ENCODE peak calls at places on chromosome 20, in nine cellular contexts. V is tibial nerve, Z is esophagus squamous epithelium, C is uterus, Q is A549, D is endothelial cell of umbilical vein, Y is sigmoid colon, M is IMR-90, U is NB4. A is an unnamed sample.

GRCh38 chr20:21574443-21574842 is 60.6 kb upstream of the NKX2-2 start:
- DNase-seq in V (no peak), Z (no peak), C (no peak), Q (no peak), D (no peak), Y (no peak), M (no peak), U (no peak), A (no peak)

GRCh38 chr20:35702051-35702823 is 3.0 kb downstream of the ROMO1 start:
- DNase-seq in V (no peak), Z (no peak), C (no peak), Q (no peak), D (no peak), Y (peak), M (peak), U (no peak), A (no peak)

GRCh38 chr20:60993647-60994046 is 258.4 kb upstream of the CDH4 start:
- DNase-seq in V (no peak), Z (no peak), C (no peak), Q (peak), D (no peak), Y (no peak), M (peak), U (peak), A (no peak)

GRCh38 chr20:24721891-24722530 is 227.1 kb upstream of the CST7 start:
- DNase-seq in V (no peak), Z (no peak), C (no peak), Q (no peak), D (no peak), Y (no peak), M (no peak), U (no peak), A (no peak)

GRCh38 chr20:48521121-48521520 is 306.7 kb downstream of the PREX1 start:
- DNase-seq in V (no peak), Z (no peak), C (no peak), Q (no peak), D (no peak), Y (no peak), M (no peak), U (no peak), A (no peak)

GRCh38 chr20:48049631-48050030 is 264.4 kb upstream of the SULF2 start:
- DNase-seq in V (no peak), Z (no peak), C (no peak), Q (no peak), D (peak), Y (no peak), M (no peak), U (no peak), A (no peak)

GRCh38 chr20:22386300-22386623 is 198.1 kb downstream of the FOXA2 start:
- DNase-seq in V (no peak), Z (no peak), C (no peak), Q (no peak), D (no peak), Y (no peak), M (no peak), U (no peak), A (no peak)

GRCh38 chr20:35342154-35342769 is 50.0 kb upstream of the FAM83C start:
- DNase-seq in V (no peak), Z (no peak), C (no peak), Q (no peak), D (peak), Y (no peak), M (no peak), U (peak), A (no peak)

GRCh38 chr20:13852321-13852720 is 67.5 kb downstream of the NDUFAF5 start:
- DNase-seq in V (no peak), Z (no peak), C (no peak), Q (no peak), D (no peak), Y (no peak), M (no peak), U (no peak), A (no peak)

GRCh38 chr20:25294459-25295385 is 46.8 kb downstream of the PYGB start:
- DNase-seq in V (no peak), Z (no peak), C (peak), Q (peak), D (peak), Y (no peak), M (peak), U (peak), A (no peak)

GRCh38 chr20:55830124-55830828 is 175.0 kb downstream of the CBLN4 start:
- DNase-seq in V (no peak), Z (no peak), C (no peak), Q (no peak), D (no peak), Y (no peak), M (no peak), U (no peak), A (no peak)

GRCh38 chr20:46400253-46400652 is 6.2 kb downstream of the ELMO2 start:
- DNase-seq in V (peak), Z (no peak), C (peak), Q (no peak), D (peak), Y (peak), M (peak), U (peak), A (no peak)

GRCh38 chr20:50153500-50154377 is at the start of gene PEDS1:
- DNase-seq in V (peak), Z (peak), C (peak), Q (peak), D (peak), Y (peak), M (peak), U (peak), A (peak)

GRCh38 chr20:58842276-58842675 is 8.4 kb downstream of the GNAS-AS1 start:
- DNase-seq in V (no peak), Z (no peak), C (no peak), Q (no peak), D (no peak), Y (no peak), M (no peak), U (no peak), A (no peak)

GRCh38 chr20:64161595-64162238 is 2.5 kb upstream of the MYT1 start:
- DNase-seq in V (no peak), Z (no peak), C (no peak), Q (peak), D (peak), Y (no peak), M (peak), U (peak), A (no peak)

GRCh38 chr20:49276895-49277785 is 717 bp downstream of the ZNFX1 start:
- DNase-seq in V (peak), Z (no peak), C (no peak), Q (no peak), D (no peak), Y (peak), M (no peak), U (peak), A (peak)

GRCh38 chr20:49581482-49581881 is 13.5 kb upstream of the PTGIS start:
- DNase-seq in V (no peak), Z (no peak), C (no peak), Q (no peak), D (no peak), Y (no peak), M (no peak), U (no peak), A (no peak)

DNA sequence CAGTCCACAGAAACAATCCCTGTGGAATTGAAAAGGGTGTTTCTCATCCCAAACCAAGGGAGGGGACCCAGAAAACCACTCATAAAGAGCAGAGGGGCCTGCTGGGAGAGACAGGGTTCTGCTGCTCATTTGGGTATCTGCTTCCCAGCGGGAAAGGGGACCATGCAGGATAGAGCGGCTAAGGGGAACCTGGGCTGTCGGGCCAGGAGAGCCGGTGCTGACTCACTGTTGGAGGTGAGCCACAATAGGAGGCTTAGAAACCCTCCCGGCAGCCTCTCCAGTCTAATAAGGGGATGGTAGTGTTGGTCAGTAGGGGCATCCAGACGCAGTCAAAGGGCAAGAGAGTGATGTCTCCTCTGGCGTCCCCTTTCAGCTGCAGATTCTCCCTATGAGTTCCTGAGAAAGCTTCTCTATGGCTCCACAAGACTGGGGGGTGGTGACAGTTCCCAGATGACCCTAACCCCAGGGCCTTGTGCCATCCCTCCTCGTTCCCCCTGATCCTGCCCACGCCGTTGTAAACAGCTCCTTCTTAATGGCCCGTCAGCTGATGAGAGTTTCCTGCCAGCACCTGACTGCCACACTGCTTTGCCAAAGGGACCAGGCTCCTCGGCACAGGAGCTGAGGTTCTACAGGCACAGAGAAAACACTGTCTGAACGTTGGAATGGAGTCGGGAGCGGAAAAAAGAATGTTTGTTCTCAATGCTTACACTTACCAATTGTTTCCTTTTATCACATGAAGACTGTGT is 646.1 kb upstream of the DEFB115 start:
- DNase-seq in V (no peak), Z (no peak), C (no peak), Q (no peak), D (no peak), Y (no peak), M (no peak), U (no peak), A (no peak)
- TF ChIP-seq POLR2A in V (no peak), Z (no peak), C (no peak), Q (no peak), D (no peak), Y (no peak), M (no peak), U (no peak), A (no peak)

GRCh38 chr20:19974621-19975435 is 42.3 kb upstream of the NAA20 start:
- DNase-seq in V (peak), Z (no peak), C (peak), Q (peak), D (peak), Y (peak), M (peak), U (peak), A (peak)
- TF ChIP-seq POLR2A in V (peak), Z (no peak), C (peak), Q (peak), D (no peak), Y (peak), M (peak), U (no peak), A (no peak)

GRCh38 chr20:33285861-33286495 is 3.0 kb downstream of the BPIFB1 start:
- DNase-seq in V (no peak), Z (no peak), C (no peak), Q (no peak), D (no peak), Y (no peak), M (no peak), U (no peak), A (no peak)
- TF ChIP-seq POLR2A in V (no peak), Z (no peak), C (no peak), Q (no peak), D (no peak), Y (no peak), M (no peak), U (no peak), A (no peak)

DNA sequence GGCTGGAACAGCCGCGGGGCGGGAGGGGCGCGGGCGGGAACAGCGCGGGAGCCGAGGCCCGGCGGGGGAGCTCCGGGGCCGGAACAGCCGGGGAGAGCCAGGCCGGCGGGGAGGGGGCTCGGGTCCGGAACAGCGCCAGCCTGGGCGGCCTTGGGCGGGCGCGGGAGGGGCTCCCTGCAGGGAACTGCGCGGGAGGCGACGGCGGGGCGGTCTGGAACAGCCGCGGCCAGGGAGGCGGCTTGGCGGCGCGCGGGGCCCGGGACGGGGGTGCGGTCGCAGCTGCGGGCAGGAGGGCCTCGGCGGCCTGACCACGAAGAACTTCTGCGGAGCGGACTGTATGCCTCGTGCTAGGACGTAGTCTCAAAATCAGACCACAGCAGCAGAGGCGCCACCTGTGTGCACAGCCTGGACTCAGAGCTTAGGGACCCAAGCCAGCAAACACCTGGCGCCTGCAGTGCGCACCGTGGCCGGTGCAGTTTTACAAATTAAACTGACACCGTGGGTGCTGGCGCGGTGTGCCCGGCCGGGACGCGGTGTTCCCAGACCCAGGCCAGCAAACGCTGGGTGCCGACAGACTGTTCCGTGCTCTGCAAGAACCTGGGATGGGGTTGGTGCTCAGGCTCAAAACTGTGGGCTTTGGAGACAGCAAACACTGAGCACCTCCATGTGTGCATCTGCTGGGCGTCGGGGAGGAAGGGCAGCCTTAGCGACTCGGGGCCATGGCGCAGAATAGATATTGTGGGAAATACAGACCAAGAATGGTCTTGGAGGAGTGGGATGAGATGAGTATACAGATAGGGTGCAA is 572 bp downstream of the ZNF341 start:
- DNase-seq in V (peak), Z (peak), C (peak), Q (peak), D (peak), Y (peak), M (no peak), U (peak), A (peak)
- TF ChIP-seq POLR2A in V (no peak), Z (no peak), C (no peak), Q (peak), D (peak), Y (no peak), M (no peak), U (peak), A (peak)

GRCh38 chr20:19760371-19760721 is 2.3 kb downstream of the RIN2 start:
- DNase-seq in V (no peak), Z (no peak), C (no peak), Q (no peak), D (no peak), Y (no peak), M (no peak), U (peak), A (no peak)

GRCh38 chr20:19756756-19757486 is 1.1 kb upstream of the RIN2 start:
- DNase-seq in V (no peak), Z (no peak), C (no peak), Q (no peak), D (no peak), Y (peak), M (no peak), U (no peak), A (no peak)

GRCh38 chr20:19758888-19759331 is 852 bp downstream of the RIN2 start:
- DNase-seq in V (peak), Z (no peak), C (peak), Q (peak), D (peak), Y (peak), M (no peak), U (peak), A (peak)

GRCh38 chr20:19757487-19757972 is 528 bp upstream of the RIN2 start:
- DNase-seq in V (peak), Z (no peak), C (peak), Q (peak), D (peak), Y (peak), M (peak), U (no peak), A (peak)

DNA sequence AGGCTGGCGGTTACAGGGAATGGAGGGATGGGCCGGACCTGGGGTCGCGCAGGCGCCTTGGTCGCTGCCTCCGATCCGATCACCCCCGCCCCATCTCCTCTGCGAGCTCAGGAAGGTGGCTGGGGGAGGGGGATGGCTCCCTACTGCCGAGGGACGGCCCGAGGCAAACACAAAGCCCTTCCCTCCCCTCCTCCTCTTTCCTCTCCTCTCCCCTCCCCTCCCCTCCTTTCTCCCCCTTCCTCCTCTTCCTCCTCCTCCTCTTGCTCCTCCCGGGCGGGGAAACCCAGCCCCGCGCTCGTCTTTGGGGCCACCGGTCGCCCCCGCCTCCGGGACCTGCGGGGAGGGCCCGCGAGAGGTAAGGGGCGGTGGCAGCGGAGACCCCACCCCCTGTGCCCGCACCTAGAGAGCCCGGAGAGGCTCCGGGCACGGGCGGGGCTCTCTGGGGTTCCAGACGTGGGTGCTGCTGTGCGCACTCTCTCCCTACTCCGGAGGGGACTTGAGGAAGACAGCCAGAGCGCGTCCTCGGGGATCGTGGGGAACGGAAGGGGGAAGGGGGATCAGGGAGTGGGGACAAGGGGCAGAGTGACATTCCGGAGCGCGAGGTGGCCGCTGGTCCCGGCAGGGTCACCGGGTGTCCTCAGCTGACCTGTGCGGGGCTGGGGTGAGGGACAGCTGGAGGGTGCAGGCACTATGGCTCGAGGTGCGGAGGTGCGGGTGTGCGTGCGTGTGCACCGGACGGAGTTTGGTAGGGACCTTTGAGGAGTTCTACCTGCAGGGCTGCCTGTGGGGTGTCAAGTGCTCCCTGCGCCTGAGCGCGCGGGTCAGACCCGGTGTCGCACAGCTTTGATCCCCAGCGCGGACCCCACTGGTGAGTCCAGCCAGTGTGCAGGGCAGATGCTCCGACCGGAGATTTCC is at the start of gene RIN2:
- DNase-seq in V (peak), Z (peak), C (peak), Q (peak), D (peak), Y (peak), M (peak), U (peak), A (peak)
- TF ChIP-seq POLR2A in V (peak), Z (no peak), C (no peak), Q (peak), D (no peak), Y (peak), M (no peak), U (no peak), A (peak)